ENCODE peak calls at places on chromosomes 11 and 22, in five cellular contexts. Z is IMR-90, E is kidney, X is H9, Y is HepG2. T is an unnamed sample.

GRCh38 chr11:122721964-122722266 is 66.4 kb downstream of the UBASH3B start:
- DNase-seq in Z (peak), X (no peak), E (no peak), Y (no peak), T (no peak)

GRCh38 chr11:75554258-75555022 is 7.6 kb upstream of the SERPINH1 start:
- DNase-seq in Y (peak), X (peak), Z (peak), E (peak), T (peak)

GRCh38 chr22:49916851-49917250 is 1.4 kb downstream of the ALG12 start:
- DNase-seq in X (no peak), Y (no peak), E (peak), Z (no peak), T (no peak)

GRCh38 chr11:21634491-21634890 is 558.4 kb upstream of the ANO5 start:
- DNase-seq in Y (no peak), Z (no peak), X (no peak), E (no peak), T (no peak)

GRCh38 chr11:67279589-67280340 is 9.3 kb upstream of the ANKRD13D start:
- DNase-seq in E (peak), X (no peak), Y (no peak), Z (no peak), T (no peak)

GRCh38 chr22:44723801-44724200 is 21.8 kb downstream of the PRR5 start:
- DNase-seq in Z (peak), E (no peak), X (no peak), Y (peak), T (no peak)

GRCh38 chr11:92888701-92889100 is 80.8 kb upstream of the MTNR1B start:
- DNase-seq in X (no peak), E (no peak), Z (no peak), Y (no peak), T (no peak)

GRCh38 chr11:45021692-45022130 is 71.0 kb upstream of the TP53I11 start:
- DNase-seq in E (peak), Z (peak), X (peak), Y (no peak), T (peak)

GRCh38 chr11:118010738-118011461 is 24.7 kb downstream of the IL10RA start:
- DNase-seq in Y (no peak), Z (no peak), X (no peak), E (no peak), T (no peak)

GRCh38 chr11:134067486-134067885 is 1.4 kb upstream of the JAM3 start:
- DNase-seq in Y (no peak), E (no peak), X (no peak), Z (no peak), T (no peak)

GRCh38 chr22:22753526-22754267 is 109.3 kb downstream of the GGTLC2 start:
- DNase-seq in Z (peak), E (peak), Y (peak), X (peak), T (no peak)

GRCh38 chr11:129041611-129042018 is 98.9 kb upstream of the TP53AIP1 start:
- DNase-seq in Z (peak), E (no peak), X (no peak), Y (no peak), T (peak)

GRCh38 chr11:119739021-119739703 is 10.2 kb upstream of the NECTIN1 start:
- DNase-seq in E (no peak), Y (no peak), Z (no peak), X (no peak), T (no peak)

GRCh38 chr11:71927813-71928738 is at the start of gene XNDC1N:
- DNase-seq in X (peak), E (peak), Z (peak), Y (peak), T (peak)

GRCh38 chr22:17734197-17734596 is 40.1 kb downstream of the BID start:
- DNase-seq in Y (no peak), E (no peak), X (no peak), Z (peak), T (peak)

GRCh38 chr22:48695731-48696305 is 1131.9 kb downstream of the BRD1 start:
- DNase-seq in E (peak), Y (no peak), Z (no peak), X (no peak), T (no peak)

GRCh38 chr11:112884012-112884767 is 77.0 kb upstream of the NCAM1 start:
- DNase-seq in E (no peak), X (no peak), Y (no peak), Z (no peak), T (no peak)

GRCh38 chr11:73318501-73319011 is 10.5 kb downstream of the ARHGEF17 start:
- DNase-seq in Z (no peak), E (no peak), X (no peak), Y (no peak), T (no peak)

GRCh38 chr11:17906436-17906835 is 106.4 kb downstream of the SERGEF start:
- DNase-seq in E (no peak), X (peak), Z (no peak), Y (no peak), T (no peak)

GRCh38 chr11:64759722-64760719 is at the start of gene PYGM:
- DNase-seq in Y (no peak), X (peak), Z (no peak), E (peak), T (no peak)

GRCh38 chr11:22389526-22390282 is 51.5 kb downstream of the SLC17A6 start:
- DNase-seq in X (no peak), E (no peak), Y (no peak), Z (no peak), T (no peak)

GRCh38 chr11:65293909-65294381 is 20.7 kb upstream of the CDC42EP2 start:
- DNase-seq in X (no peak), Z (no peak), Y (no peak), E (peak), T (no peak)

GRCh38 chr11:8768625-8769333 is 86.2 kb downstream of the RPL27A start:
- DNase-seq in X (no peak), Z (peak), Y (peak), E (no peak), T (peak)

GRCh38 chr11:69442807-69443137 is 38.7 kb upstream of the LINC01488 start:
- DNase-seq in X (peak), Z (peak), E (peak), Y (peak), T (peak)

GRCh38 chr11:9060700-9061111 is 30.7 kb downstream of the SCUBE2 start:
- DNase-seq in Y (peak), X (peak), E (no peak), Z (no peak), T (no peak)

GRCh38 chr11:120832609-120833221 is 191.2 kb upstream of the TBCEL start:
- DNase-seq in Z (no peak), Y (no peak), E (no peak), X (no peak), T (no peak)

GRCh38 chr11:17019231-17019630 is 5.0 kb upstream of the PLEKHA7 start:
- DNase-seq in Z (no peak), Y (no peak), E (no peak), X (no peak), T (no peak)

GRCh38 chr11:12845739-12846358 is 163.3 kb upstream of the RASSF10 start:
- DNase-seq in Y (peak), X (no peak), E (no peak), Z (peak), T (no peak)

GRCh38 chr22:42644422-42645340 is 4.3 kb upstream of the ATP5MGL start:
- DNase-seq in Y (no peak), X (peak), Z (no peak), E (no peak), T (peak)
- H3K27ac ChIP-seq in Y (peak), X (no peak), Z (peak), E (peak), T (no peak)

DNA sequence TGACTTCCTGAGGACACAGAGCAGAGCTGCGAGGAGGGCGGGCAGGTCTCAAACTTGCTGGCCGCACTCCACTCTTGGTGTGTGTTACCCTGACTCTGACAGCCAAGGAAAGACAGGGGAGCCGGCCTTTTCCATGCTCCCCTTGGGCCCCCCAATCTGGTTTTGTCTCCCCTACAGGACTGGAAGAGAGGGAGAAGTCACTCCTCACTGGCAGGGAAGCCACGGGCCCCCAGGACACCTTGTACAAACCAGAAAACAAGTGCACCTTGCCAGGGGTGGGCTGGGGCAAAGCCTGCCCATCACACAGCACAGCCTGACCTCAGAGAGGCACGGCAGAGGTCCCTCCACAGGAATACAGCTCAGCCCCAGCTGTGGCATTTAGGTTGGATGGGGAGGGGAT is 20.2 kb downstream of the CBX7 start:
- DNase-seq in Z (no peak), E (no peak), X (no peak), Y (no peak), T (no peak)
- H3K9ac ChIP-seq in Z (no peak), E (no peak), X (no peak), Y (no peak), T (no peak)

GRCh38 chr22:31577711-31578110 is 81.4 kb downstream of the SFI1 start:
- DNase-seq in Z (no peak), X (no peak), Y (no peak), E (no peak), T (no peak)

GRCh38 chr22:31574015-31574670 is 77.8 kb downstream of the SFI1 start:
- DNase-seq in X (no peak), E (no peak), Y (no peak), Z (no peak), T (no peak)

GRCh38 chr22:31572939-31573338 is 76.6 kb downstream of the SFI1 start:
- DNase-seq in E (no peak), X (no peak), Z (no peak), Y (no peak), T (no peak)

GRCh38 chr22:31578171-31578570 is 81.8 kb downstream of the SFI1 start:
- DNase-seq in X (no peak), Y (no peak), E (no peak), Z (no peak), T (no peak)

GRCh38 chr22:31575190-31575589 is 78.9 kb downstream of the SFI1 start:
- DNase-seq in X (no peak), E (no peak), Z (no peak), Y (no peak), T (no peak)
- TF ChIP-seq CTCF in X (no peak), E (no peak), Z (no peak), Y (no peak), T (no peak)

DNA sequence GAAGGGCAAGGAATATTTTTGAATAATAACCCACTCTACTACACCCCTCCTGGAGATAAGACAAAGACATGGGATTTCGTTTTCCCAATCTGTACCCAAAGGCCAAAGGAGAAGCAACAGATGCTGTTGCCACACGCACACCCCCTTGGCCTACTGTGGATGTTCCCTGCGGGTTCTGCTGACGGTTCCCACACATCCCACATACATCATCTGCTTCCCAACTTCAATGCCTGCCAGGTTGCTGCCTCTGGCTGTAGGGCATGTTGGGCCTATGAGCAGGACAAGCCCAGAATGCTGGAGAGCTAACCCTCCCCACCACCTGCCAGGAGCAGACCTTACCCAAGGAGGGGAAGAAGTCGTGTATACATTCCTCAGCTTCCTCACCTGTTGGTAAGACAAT is 13.6 kb upstream of the RBFOX2 start:
- DNase-seq in E (no peak), Z (no peak), Y (no peak), X (no peak), T (no peak)
- H3K27ac ChIP-seq in E (no peak), Z (no peak), Y (no peak), X (no peak), T (no peak)

GRCh38 chr22:46612341-46612903 is 7.8 kb upstream of the GRAMD4 start:
- DNase-seq in X (no peak), E (no peak), Y (no peak), Z (no peak), T (no peak)
- H3K9ac ChIP-seq in X (no peak), E (no peak), Y (peak), Z (no peak), T (no peak)

T was measured in astrocyte.